ENCODE peak calls at places on chromosomes 7 and 10, in eight cellular contexts. C is A549, B is thyroid gland, Q is lower leg skin, J is transverse colon, W is NB4, X is right lobe of liver, F is Peyer's patch. H is an unnamed sample.
A peak's percentile ranks its signal among the peaks of the same experiment; 100 is the strongest.

GRCh38 chr7:114026486-114027089 is 107.8 kb upstream of the PPP1R3A start:
- DNase-seq in J (no peak), C (peak; percentile 36), Q (no peak), F (no peak), X (no peak), W (peak; percentile 71), B (no peak), H (no peak)

GRCh38 chr7:7706556-7706955 is 11.9 kb downstream of the RPA3 start:
- DNase-seq in B (no peak), F (no peak), J (no peak), W (peak; percentile 37), X (no peak), C (no peak), Q (no peak), H (no peak)

GRCh38 chr10:102935939-102936605 is 18.0 kb downstream of the CNNM2 start:
- DNase-seq in W (no peak), X (no peak), C (no peak), F (no peak), J (no peak), Q (no peak), B (no peak), H (no peak)

GRCh38 chr7:957418-958220 is 3.1 kb upstream of the ADAP1 start:
- DNase-seq in W (peak; percentile 97), J (peak; percentile 32), B (no peak), C (no peak), F (no peak), Q (no peak), X (peak; percentile 75), H (peak; percentile 58)

GRCh38 chr7:52501696-52502095 is 533.7 kb upstream of the POM121L12 start:
- DNase-seq in X (no peak), C (no peak), J (no peak), W (no peak), B (no peak), Q (no peak), F (no peak), H (no peak)

GRCh38 chr7:3981281-3981680 is 680.2 kb downstream of the SDK1 start:
- DNase-seq in J (no peak), Q (no peak), F (no peak), W (no peak), X (no peak), B (no peak), C (no peak), H (no peak)

GRCh38 chr7:14446829-14447228 is 455.7 kb downstream of the DGKB start:
- DNase-seq in Q (no peak), J (no peak), F (no peak), X (no peak), W (no peak), C (no peak), B (no peak), H (no peak)

GRCh38 chr10:13347235-13348156 is 597 bp downstream of the SEPHS1 start:
- DNase-seq in B (peak; percentile 84), J (peak; percentile 87), Q (peak; percentile 73), C (peak; percentile 69), X (peak; percentile 87), W (peak; percentile 79), F (peak; percentile 79), H (peak; percentile 88)

GRCh38 chr10:20627918-20628499 is 269.1 kb downstream of the NEBL start:
- DNase-seq in J (no peak), C (no peak), B (no peak), F (no peak), W (no peak), Q (no peak), X (no peak), H (no peak)

GRCh38 chr10:110502072-110502845 is 4.6 kb downstream of the DUSP5 start:
- DNase-seq in B (no peak), W (no peak), Q (no peak), X (no peak), F (no peak), C (no peak), J (no peak), H (no peak)

GRCh38 chr7:158534598-158534997 is 53.0 kb downstream of the PTPRN2 start:
- DNase-seq in C (no peak), J (no peak), B (no peak), X (no peak), Q (no peak), W (no peak), F (no peak), H (no peak)

GRCh38 chr7:83655951-83656556 is 7.1 kb upstream of the SEMA3E start:
- DNase-seq in B (peak; percentile 52), F (no peak), J (peak; percentile 16), Q (no peak), C (peak; percentile 13), W (peak; percentile 54), X (no peak), H (no peak)

GRCh38 chr10:76779163-76779820 is 858.3 kb downstream of the KCNMA1 start:
- DNase-seq in B (peak; percentile 23), X (no peak), J (no peak), W (no peak), F (no peak), Q (no peak), C (no peak), H (no peak)

GRCh38 chr7:43113622-43114450 is 1.4 kb downstream of the HECW1 start:
- DNase-seq in J (no peak), B (peak; percentile 25), Q (no peak), X (no peak), F (no peak), W (no peak), C (no peak), H (no peak)

GRCh38 chr7:136523581-136523980 is 344.9 kb upstream of the CHRM2 start:
- DNase-seq in J (no peak), F (no peak), C (no peak), Q (no peak), W (no peak), B (no peak), X (no peak), H (no peak)

GRCh38 chr7:55526770-55527169 is 45.5 kb downstream of the VOPP1 start:
- DNase-seq in B (no peak), W (peak; percentile 89), F (peak; percentile 65), Q (no peak), C (no peak), J (no peak), X (no peak), H (no peak)

GRCh38 chr10:21099291-21099800 is 202.2 kb upstream of the NEBL start:
- DNase-seq in W (no peak), J (no peak), X (no peak), C (no peak), F (no peak), B (no peak), Q (no peak), H (no peak)

GRCh38 chr7:152189026-152189425 is 163.6 kb downstream of the GALNT11 start:
- DNase-seq in Q (no peak), J (no peak), F (no peak), X (no peak), C (no peak), W (no peak), B (no peak), H (no peak)

GRCh38 chr7:815284-816216 is 16.7 kb upstream of the SUN1 start:
- DNase-seq in Q (no peak), W (peak; percentile 50), X (no peak), F (no peak), J (peak; percentile 46), B (peak; percentile 62), C (peak; percentile 23), H (peak; percentile 44)

GRCh38 chr10:118778727-118779126 is 24.0 kb upstream of the CACUL1 start:
- DNase-seq in B (no peak), C (no peak), Q (no peak), X (no peak), W (no peak), F (no peak), J (no peak), H (no peak)

GRCh38 chr10:132447446-132448247 is 50.6 kb downstream of the PWWP2B start:
- DNase-seq in J (peak; percentile 67), W (peak; percentile 87), C (no peak), Q (peak; percentile 66), B (peak; percentile 65), X (no peak), F (peak; percentile 69), H (no peak)
- TF ChIP-seq POLR2A in J (no peak), W (no peak), C (no peak), Q (no peak), B (no peak), X (no peak), F (no peak), H (no peak)

GRCh38 chr7:41699532-41699931 is 3.4 kb downstream of the INHBA start:
- DNase-seq in F (no peak), W (no peak), C (no peak), J (no peak), Q (no peak), B (peak; percentile 41), X (no peak), H (no peak)
- H3K4me3 ChIP-seq in F (peak overlapping the region; percentile 5), W (no peak overlapping the region), C (no peak overlapping the region), J (no peak overlapping the region), Q (no peak overlapping the region), B (peak overlapping the region; percentile 52), X (peak overlapping the region; percentile 34), H (peak overlapping the region; percentile 53)

GRCh38 chr10:123165445-123166072 is 11.4 kb downstream of the BUB3 start:
- DNase-seq in F (no peak), W (peak; percentile 23), C (no peak), J (no peak), X (no peak), Q (no peak), B (no peak), H (no peak)
- TF ChIP-seq CTCF in F (no peak), W (no peak), C (no peak), J (no peak), X (no peak), Q (no peak), B (no peak), H (no peak)

GRCh38 chr10:129704786-129705525 is 237.9 kb downstream of the MGMT start:
- DNase-seq in W (no peak), Q (no peak), F (no peak), B (no peak), J (no peak), X (no peak), C (no peak), H (no peak)

GRCh38 chr10:129707406-129708388 is 240.7 kb downstream of the MGMT start:
- DNase-seq in W (no peak), F (no peak), B (peak; percentile 30), C (no peak), X (no peak), J (no peak), Q (no peak), H (no peak)

GRCh38 chr10:129706523-129706922 is 239.5 kb downstream of the MGMT start:
- DNase-seq in J (no peak), Q (no peak), X (no peak), W (no peak), F (no peak), B (no peak), C (no peak), H (no peak)

GRCh38 chr10:129705676-129706075 is 238.6 kb downstream of the MGMT start:
- DNase-seq in X (no peak), W (no peak), J (no peak), B (no peak), F (no peak), C (no peak), Q (no peak), H (no peak)

DNA sequence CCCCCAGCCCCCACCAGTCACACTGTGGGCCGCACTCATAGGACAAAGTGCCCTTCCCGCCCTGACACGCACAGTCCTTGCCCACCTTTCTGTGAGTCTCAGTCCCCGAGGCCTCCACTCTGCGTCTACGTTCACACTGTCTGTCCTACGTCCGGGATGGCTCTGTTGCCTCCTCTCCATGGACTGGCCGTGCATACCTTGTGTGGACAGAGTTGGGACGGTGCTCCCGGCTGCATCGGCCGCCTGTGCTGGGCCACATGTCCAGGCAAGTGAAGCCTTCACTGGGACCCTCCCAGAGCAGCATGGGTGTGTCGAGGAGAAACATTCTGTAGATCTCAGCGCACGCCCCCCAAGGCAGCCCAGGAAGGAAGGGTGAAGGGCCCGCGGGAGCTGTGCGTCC is 239.0 kb downstream of the MGMT start:
- DNase-seq in J (no peak), F (no peak), B (no peak), X (no peak), Q (no peak), C (no peak), W (no peak), H (no peak)
- TF ChIP-seq POLR2A in J (no peak), F (no peak), B (no peak), X (no peak), Q (no peak), C (no peak), W (no peak), H (no peak)